ENCODE peak calls at places on chromosome 2, in nine cellular contexts. X is stimulated activated CD8-positive, alpha-beta memory T cell treated with anti-CD3 and anti-CD28 coated beads, Interleukin-12 subunit alpha, Interleukin-12 subunit beta, amount 100 ng/mL, for 1 hour; Q is GF-D8; J is pons; K is right cardiac atrium; V is T-helper 17 cell; I is EL; C is PC-9; P is iris pigment epithelial cell. S is an unnamed sample.

GRCh38 chr2:201269764-201270163 is 9.4 kb downstream of the CASP8 start:
- DNase-seq in V (no peak), C (no peak), Q (no peak), K (no peak), I (no peak), J (no peak), P (no peak), X (no peak), S (no peak)

GRCh38 chr2:27209621-27210401 is 2.0 kb upstream of the ATRAID start:
- DNase-seq in X (no peak), J (no peak), Q (no peak), V (no peak), C (peak; percentile 41), I (no peak), P (peak; percentile 51), K (no peak), S (no peak)

GRCh38 chr2:96636772-96637171 is 1.3 kb downstream of the KANSL3 start:
- DNase-seq in J (no peak), Q (no peak), K (peak; percentile 66), V (no peak), I (no peak), C (no peak), P (peak; percentile 39), X (no peak), S (no peak)

GRCh38 chr2:85767803-85768665 is 14.2 kb downstream of the ATOH8 start:
- DNase-seq in X (no peak), J (no peak), P (no peak), C (no peak), I (no peak), V (no peak), K (peak; percentile 61), Q (no peak), S (no peak)

GRCh38 chr2:53793821-53794220 is 7.0 kb downstream of the ERLEC1 start:
- DNase-seq in P (no peak), Q (no peak), K (no peak), X (no peak), C (no peak), I (no peak), J (no peak), V (no peak), S (no peak)

GRCh38 chr2:71736091-71736878 is 282.9 kb downstream of the DYSF start:
- DNase-seq in J (no peak), Q (no peak), X (no peak), K (peak; percentile 65), C (no peak), P (no peak), I (no peak), V (no peak), S (no peak)

GRCh38 chr2:42128731-42129486 is 40.2 kb upstream of the EML4 start:
- DNase-seq in J (peak; percentile 21), C (no peak), X (no peak), I (peak; percentile 92), K (no peak), V (no peak), Q (peak; percentile 65), P (peak; percentile 41), S (no peak)

GRCh38 chr2:234773129-234773528 is 178.7 kb upstream of the SH3BP4 start:
- DNase-seq in J (no peak), X (no peak), C (no peak), P (no peak), Q (no peak), V (no peak), K (no peak), I (no peak), S (no peak)

GRCh38 chr2:2164326-2164917 is 166.7 kb downstream of the MYT1L start:
- DNase-seq in P (no peak), K (no peak), Q (no peak), C (no peak), X (no peak), J (no peak), I (no peak), V (no peak), S (no peak)

GRCh38 chr2:100879296-100879695 is 59.4 kb downstream of the NPAS2 start:
- DNase-seq in I (no peak), K (no peak), Q (no peak), C (no peak), J (no peak), P (no peak), X (no peak), V (no peak), S (no peak)

GRCh38 chr2:68284896-68285295 is 32.6 kb upstream of the PPP3R1 start:
- DNase-seq in X (no peak), K (peak; percentile 79), I (peak; percentile 66), Q (no peak), V (no peak), J (peak; percentile 55), C (no peak), P (peak; percentile 65), S (no peak)

GRCh38 chr2:240872317-240873097 is 3.9 kb downstream of the AGXT start:
- DNase-seq in Q (no peak), V (no peak), I (no peak), X (no peak), C (no peak), P (no peak), J (no peak), K (peak; percentile 39), S (no peak)

GRCh38 chr2:184599875-184600227 is 1.5 kb downstream of the ZNF804A start:
- DNase-seq in C (no peak), X (no peak), P (peak; percentile 54), I (peak; percentile 0), J (no peak), V (no peak), K (no peak), Q (peak; percentile 64), S (no peak)

GRCh38 chr2:139281124-139281523 is 500.9 kb upstream of the NXPH2 start:
- DNase-seq in C (no peak), P (no peak), I (no peak), K (no peak), V (no peak), X (no peak), J (no peak), Q (no peak), S (no peak)